ENCODE peak calls at places on chromosomes 3 and 15, in ten cellular contexts. One of them, this sample, is unnamed.
A peak's percentile ranks its signal among the peaks of the same experiment; 100 is the strongest.

GRCh38 chr3:60933828-60934227 is 317.4 kb downstream of the FHIT start:
- DNase-seq in mesothelial cell of epicardium: no peak
- DNase-seq in cardiac muscle cell: no peak
- DNase-seq in upper lobe of right lung: no peak
- DNase-seq in AG04449: no peak
- DNase-seq in fibroblast of mammary gland: no peak
- DNase-seq in SK-N-SH: no peak
- DNase-seq in GM12878: no peak
- DNase-seq in fibroblast of lung: no peak
- DNase-seq in psoas muscle: no peak
- DNase-seq in this sample: no peak

GRCh38 chr3:59052803-59053411 is 3.1 kb upstream of the CFAP20DC start:
- DNase-seq in GM12878: no peak
- DNase-seq in fibroblast of mammary gland: peak; percentile 62
- DNase-seq in upper lobe of right lung: no peak
- DNase-seq in AG04449: no peak
- DNase-seq in psoas muscle: no peak
- DNase-seq in fibroblast of lung: peak; percentile 27
- DNase-seq in mesothelial cell of epicardium: no peak
- DNase-seq in cardiac muscle cell: peak; percentile 12
- DNase-seq in SK-N-SH: peak; percentile 27
- DNase-seq in this sample: peak; percentile 19

GRCh38 chr3:168877899-168878298 is 782.2 kb upstream of the GOLIM4 start:
- DNase-seq in SK-N-SH: no peak
- DNase-seq in fibroblast of lung: no peak
- DNase-seq in mesothelial cell of epicardium: no peak
- DNase-seq in cardiac muscle cell: no peak
- DNase-seq in psoas muscle: no peak
- DNase-seq in GM12878: no peak
- DNase-seq in fibroblast of mammary gland: no peak
- DNase-seq in AG04449: no peak
- DNase-seq in upper lobe of right lung: no peak
- DNase-seq in this sample: peak; percentile 66

GRCh38 chr3:102079809-102080197 is 230.5 kb downstream of the NFKBIZ start:
- DNase-seq in psoas muscle: no peak
- DNase-seq in fibroblast of mammary gland: no peak
- DNase-seq in SK-N-SH: no peak
- DNase-seq in upper lobe of right lung: no peak
- DNase-seq in fibroblast of lung: no peak
- DNase-seq in AG04449: no peak
- DNase-seq in GM12878: no peak
- DNase-seq in cardiac muscle cell: peak; percentile 19
- DNase-seq in mesothelial cell of epicardium: no peak
- DNase-seq in this sample: no peak

GRCh38 chr15:51621917-51622268 is 678 bp downstream of the DMXL2 start:
- DNase-seq in GM12878: no peak
- DNase-seq in AG04449: no peak
- DNase-seq in fibroblast of mammary gland: peak; percentile 59
- DNase-seq in fibroblast of lung: peak; percentile 72
- DNase-seq in upper lobe of right lung: no peak
- DNase-seq in cardiac muscle cell: peak; percentile 62
- DNase-seq in SK-N-SH: peak; percentile 60
- DNase-seq in mesothelial cell of epicardium: peak; percentile 18
- DNase-seq in psoas muscle: peak; percentile 58
- DNase-seq in this sample: peak; percentile 42

GRCh38 chr3:123085293-123085949 is 18.6 kb downstream of the PDIA5 start:
- DNase-seq in GM12878: no peak
- DNase-seq in AG04449: no peak
- DNase-seq in fibroblast of mammary gland: no peak
- DNase-seq in upper lobe of right lung: no peak
- DNase-seq in SK-N-SH: peak; percentile 68
- DNase-seq in fibroblast of lung: no peak
- DNase-seq in psoas muscle: no peak
- DNase-seq in mesothelial cell of epicardium: no peak
- DNase-seq in cardiac muscle cell: no peak
- DNase-seq in this sample: no peak

GRCh38 chr3:42214064-42214463 is 51.9 kb downstream of the CCK start:
- DNase-seq in mesothelial cell of epicardium: no peak
- DNase-seq in psoas muscle: no peak
- DNase-seq in cardiac muscle cell: no peak
- DNase-seq in fibroblast of lung: no peak
- DNase-seq in GM12878: no peak
- DNase-seq in SK-N-SH: no peak
- DNase-seq in upper lobe of right lung: no peak
- DNase-seq in fibroblast of mammary gland: no peak
- DNase-seq in AG04449: no peak
- DNase-seq in this sample: no peak

GRCh38 chr3:23457697-23458096 is 254.6 kb downstream of the UBE2E2 start:
- DNase-seq in fibroblast of lung: no peak
- DNase-seq in psoas muscle: no peak
- DNase-seq in fibroblast of mammary gland: no peak
- DNase-seq in AG04449: no peak
- DNase-seq in SK-N-SH: no peak
- DNase-seq in mesothelial cell of epicardium: no peak
- DNase-seq in upper lobe of right lung: no peak
- DNase-seq in cardiac muscle cell: no peak
- DNase-seq in GM12878: no peak
- DNase-seq in this sample: no peak

GRCh38 chr3:114022145-114022544 is 34.2 kb downstream of the CCDC191 start:
- DNase-seq in fibroblast of mammary gland: no peak
- DNase-seq in cardiac muscle cell: no peak
- DNase-seq in SK-N-SH: no peak
- DNase-seq in GM12878: no peak
- DNase-seq in upper lobe of right lung: no peak
- DNase-seq in AG04449: no peak
- DNase-seq in fibroblast of lung: peak; percentile 16
- DNase-seq in mesothelial cell of epicardium: no peak
- DNase-seq in psoas muscle: no peak
- DNase-seq in this sample: no peak

GRCh38 chr3:188974856-188975611 is 196.7 kb upstream of the TPRG1 start:
- DNase-seq in psoas muscle: no peak
- DNase-seq in GM12878: no peak
- DNase-seq in fibroblast of lung: peak; percentile 74
- DNase-seq in mesothelial cell of epicardium: no peak
- DNase-seq in fibroblast of mammary gland: peak; percentile 85
- DNase-seq in SK-N-SH: no peak
- DNase-seq in cardiac muscle cell: no peak
- DNase-seq in AG04449: no peak
- DNase-seq in upper lobe of right lung: no peak
- DNase-seq in this sample: no peak

GRCh38 chr3:187919018-187919417 is 173.8 kb upstream of the BCL6 start:
- DNase-seq in SK-N-SH: no peak
- DNase-seq in AG04449: no peak
- DNase-seq in mesothelial cell of epicardium: no peak
- DNase-seq in GM12878: peak; percentile 40
- DNase-seq in upper lobe of right lung: no peak
- DNase-seq in fibroblast of mammary gland: no peak
- DNase-seq in fibroblast of lung: peak; percentile 65
- DNase-seq in cardiac muscle cell: no peak
- DNase-seq in psoas muscle: no peak
- DNase-seq in this sample: no peak

GRCh38 chr3:154273381-154273780 is 50.9 kb downstream of the DHX36 start:
- DNase-seq in psoas muscle: no peak
- DNase-seq in SK-N-SH: no peak
- DNase-seq in cardiac muscle cell: no peak
- DNase-seq in GM12878: no peak
- DNase-seq in fibroblast of lung: no peak
- DNase-seq in fibroblast of mammary gland: no peak
- DNase-seq in mesothelial cell of epicardium: no peak
- DNase-seq in upper lobe of right lung: no peak
- DNase-seq in AG04449: no peak
- DNase-seq in this sample: no peak

GRCh38 chr15:70494861-70495571 is 268.3 kb downstream of the UACA start:
- DNase-seq in psoas muscle: no peak
- DNase-seq in GM12878: no peak
- DNase-seq in fibroblast of mammary gland: peak; percentile 85
- DNase-seq in SK-N-SH: peak; percentile 54
- DNase-seq in upper lobe of right lung: no peak
- DNase-seq in mesothelial cell of epicardium: peak; percentile 53
- DNase-seq in cardiac muscle cell: peak; percentile 34
- DNase-seq in AG04449: peak; percentile 87
- DNase-seq in fibroblast of lung: peak; percentile 96
- DNase-seq in this sample: peak; percentile 88

GRCh38 chr3:146157325-146158060 is 3.5 kb downstream of the PLOD2 start:
- DNase-seq in cardiac muscle cell: no peak
- DNase-seq in fibroblast of lung: no peak
- DNase-seq in mesothelial cell of epicardium: no peak
- DNase-seq in psoas muscle: no peak
- DNase-seq in upper lobe of right lung: no peak
- DNase-seq in SK-N-SH: no peak
- DNase-seq in AG04449: no peak
- DNase-seq in GM12878: no peak
- DNase-seq in fibroblast of mammary gland: no peak
- DNase-seq in this sample: no peak

DNA sequence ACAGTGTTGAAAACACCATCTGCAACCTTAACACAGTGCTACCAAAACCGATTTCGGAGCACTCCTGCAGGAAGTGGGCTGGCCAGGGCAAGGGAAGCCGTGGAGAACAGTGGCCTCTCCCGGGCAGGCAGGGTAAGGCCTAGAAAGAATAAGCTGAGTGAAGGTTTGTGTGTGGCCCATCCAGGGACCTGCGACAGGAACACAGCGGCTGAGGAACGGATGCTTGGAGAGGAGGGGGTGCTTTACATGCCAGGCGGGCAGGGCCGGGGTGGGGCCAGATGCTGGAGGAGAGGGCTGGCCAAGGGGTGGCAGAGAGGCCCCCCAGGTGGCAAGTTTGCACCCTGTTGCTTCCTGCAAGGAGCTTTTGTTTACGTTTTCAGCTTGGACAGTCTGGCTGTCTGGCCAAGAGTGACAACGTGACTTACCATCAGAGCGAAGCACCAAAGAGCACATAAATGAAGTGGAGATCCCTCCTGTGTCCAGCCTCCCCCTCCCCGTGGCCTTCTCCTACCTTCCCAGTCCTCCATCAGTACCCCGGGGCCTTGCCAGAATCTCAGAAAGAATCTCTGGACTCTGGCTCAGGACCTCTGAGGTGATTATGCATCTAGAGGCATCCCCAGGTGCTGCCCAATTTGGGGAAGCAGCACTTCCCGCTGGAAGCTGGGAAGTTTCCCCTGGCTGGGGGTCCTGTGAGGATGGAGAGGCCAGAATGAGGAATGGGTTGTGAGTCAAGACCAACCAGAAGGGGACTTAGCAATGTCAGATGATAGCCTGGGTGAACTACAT is 156.4 kb downstream of the PGPEP1L start:
- DNase-seq in mesothelial cell of epicardium: no peak
- DNase-seq in fibroblast of lung: peak; percentile 60
- DNase-seq in GM12878: no peak
- DNase-seq in SK-N-SH: peak; percentile 69
- DNase-seq in psoas muscle: peak; percentile 84
- DNase-seq in AG04449: no peak
- DNase-seq in cardiac muscle cell: peak; percentile 82
- DNase-seq in fibroblast of mammary gland: peak; percentile 70
- DNase-seq in upper lobe of right lung: peak; percentile 87
- DNase-seq in this sample: peak; percentile 87
- TF ChIP-seq CTCF in mesothelial cell of epicardium: peak; percentile 16
- TF ChIP-seq CTCF in fibroblast of lung: peak; percentile 77
- TF ChIP-seq CTCF in GM12878: peak; percentile 93
- TF ChIP-seq CTCF in SK-N-SH: peak; percentile 69
- TF ChIP-seq CTCF in psoas muscle: peak; percentile 71
- TF ChIP-seq CTCF in AG04449: peak; percentile 83
- TF ChIP-seq CTCF in cardiac muscle cell: peak; percentile 89
- TF ChIP-seq CTCF in fibroblast of mammary gland: peak; percentile 92
- TF ChIP-seq CTCF in upper lobe of right lung: peak; percentile 77
- TF ChIP-seq CTCF in this sample: peak; percentile 69

DNA sequence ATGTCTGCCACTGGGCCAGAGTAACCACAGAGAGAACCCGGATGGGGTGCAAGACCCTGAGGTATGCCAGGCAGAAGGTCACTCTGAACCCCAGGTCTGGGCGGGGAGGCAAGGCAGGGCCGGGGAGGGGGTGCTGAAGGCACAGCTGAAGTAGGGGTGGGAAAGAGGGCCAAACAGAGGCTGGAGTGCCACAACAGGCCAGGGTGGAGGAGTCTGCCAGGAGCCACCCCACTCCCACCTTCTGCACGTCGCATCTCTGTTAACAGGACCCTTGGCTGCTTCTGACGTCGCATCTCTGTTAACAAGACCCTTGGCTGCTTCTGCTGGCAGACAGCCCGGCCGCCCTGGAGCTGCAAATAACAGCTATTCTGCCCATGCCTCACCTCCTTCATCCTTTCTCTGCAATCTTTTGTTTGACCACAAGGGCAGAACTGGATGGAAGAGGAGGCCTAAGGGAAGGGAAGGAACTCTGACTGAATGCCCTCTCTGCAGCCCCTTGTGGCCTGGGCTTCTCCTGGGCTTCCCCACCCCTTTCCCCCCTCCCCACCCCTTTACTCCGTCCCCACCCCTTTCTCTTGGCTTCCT is 20.6 kb upstream of the FBLN2 start:
- DNase-seq in AG04449: no peak
- DNase-seq in upper lobe of right lung: no peak
- DNase-seq in mesothelial cell of epicardium: no peak
- DNase-seq in GM12878: no peak
- DNase-seq in SK-N-SH: peak; percentile 72
- DNase-seq in fibroblast of lung: no peak
- DNase-seq in cardiac muscle cell: peak; percentile 45
- DNase-seq in psoas muscle: peak; percentile 76
- DNase-seq in fibroblast of mammary gland: peak; percentile 44
- DNase-seq in this sample: no peak
- TF ChIP-seq CTCF in AG04449: peak; percentile 22
- TF ChIP-seq CTCF in upper lobe of right lung: no peak
- TF ChIP-seq CTCF in mesothelial cell of epicardium: peak; percentile 46
- TF ChIP-seq CTCF in GM12878: no peak
- TF ChIP-seq CTCF in SK-N-SH: peak; percentile 28
- TF ChIP-seq CTCF in fibroblast of lung: no peak
- TF ChIP-seq CTCF in cardiac muscle cell: peak; percentile 45
- TF ChIP-seq CTCF in psoas muscle: no peak
- TF ChIP-seq CTCF in fibroblast of mammary gland: peak; percentile 43
- TF ChIP-seq CTCF in this sample: peak; percentile 40

DNA sequence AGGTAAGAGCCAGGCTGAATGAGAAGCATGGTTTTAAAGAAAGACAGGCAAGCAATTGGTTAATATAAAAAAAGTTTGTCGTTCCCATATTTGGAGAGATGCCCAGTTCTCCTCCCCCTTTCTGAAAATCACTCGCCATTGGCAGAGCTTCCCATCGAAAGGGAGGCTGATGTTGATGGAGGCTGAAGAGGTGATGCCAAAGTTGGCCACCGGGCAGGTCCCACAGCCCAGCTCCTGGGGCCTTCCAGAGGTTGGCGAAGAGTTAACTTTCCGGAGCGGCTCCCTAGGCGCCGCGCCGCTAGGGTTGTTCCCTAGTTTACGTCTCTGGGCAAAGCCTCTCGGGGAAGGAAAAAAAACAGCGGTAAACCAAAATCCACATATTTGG is 792 bp downstream of the PCOLCE2 start:
- DNase-seq in psoas muscle: peak; percentile 56
- DNase-seq in AG04449: no peak
- DNase-seq in fibroblast of mammary gland: peak; percentile 66
- DNase-seq in cardiac muscle cell: peak; percentile 46
- DNase-seq in mesothelial cell of epicardium: no peak
- DNase-seq in GM12878: no peak
- DNase-seq in fibroblast of lung: no peak
- DNase-seq in SK-N-SH: peak; percentile 57
- DNase-seq in upper lobe of right lung: no peak
- DNase-seq in this sample: peak; percentile 74
- TF ChIP-seq CTCF in psoas muscle: no peak
- TF ChIP-seq CTCF in AG04449: no peak
- TF ChIP-seq CTCF in fibroblast of mammary gland: no peak
- TF ChIP-seq CTCF in cardiac muscle cell: no peak
- TF ChIP-seq CTCF in mesothelial cell of epicardium: no peak
- TF ChIP-seq CTCF in GM12878: no peak
- TF ChIP-seq CTCF in fibroblast of lung: no peak
- TF ChIP-seq CTCF in SK-N-SH: no peak
- TF ChIP-seq CTCF in upper lobe of right lung: no peak
- TF ChIP-seq CTCF in this sample: no peak

GRCh38 chr3:131526801-131527347 is 24.1 kb upstream of the MRPL3 start:
- DNase-seq in SK-N-SH: no peak
- DNase-seq in mesothelial cell of epicardium: peak; percentile 36
- DNase-seq in GM12878: no peak
- DNase-seq in AG04449: no peak
- DNase-seq in psoas muscle: peak; percentile 60
- DNase-seq in fibroblast of lung: peak; percentile 65
- DNase-seq in upper lobe of right lung: peak; percentile 65
- DNase-seq in fibroblast of mammary gland: peak; percentile 62
- DNase-seq in cardiac muscle cell: peak; percentile 46
- DNase-seq in this sample: no peak
- TF ChIP-seq CTCF in SK-N-SH: no peak
- TF ChIP-seq CTCF in mesothelial cell of epicardium: no peak
- TF ChIP-seq CTCF in GM12878: peak; percentile 0
- TF ChIP-seq CTCF in AG04449: peak; percentile 76
- TF ChIP-seq CTCF in psoas muscle: no peak
- TF ChIP-seq CTCF in fibroblast of lung: peak; percentile 35
- TF ChIP-seq CTCF in upper lobe of right lung: no peak
- TF ChIP-seq CTCF in fibroblast of mammary gland: peak; percentile 54
- TF ChIP-seq CTCF in cardiac muscle cell: peak; percentile 71
- TF ChIP-seq CTCF in this sample: no peak